ENCODE peak calls at places on chromosomes 16 and 17, in four cellular contexts. One of them, this sample, is unnamed.

GRCh38 chr17:5516060-5516792 is 29.9 kb downstream of the MIS12 start:
- DNase-seq in fibroblast of pulmonary artery: peak; percentile 92
- DNase-seq in mesothelial cell of epicardium: no peak
- DNase-seq in left lung: no peak
- DNase-seq in this sample: no peak

GRCh38 chr17:35981908-35982330 is 622 bp upstream of the CCL16 start:
- DNase-seq in fibroblast of pulmonary artery: no peak
- DNase-seq in mesothelial cell of epicardium: peak; percentile 38
- DNase-seq in left lung: no peak
- DNase-seq in this sample: no peak

GRCh38 chr17:2792541-2793169 is 3.6 kb upstream of the RAP1GAP2 start:
- DNase-seq in fibroblast of pulmonary artery: no peak
- DNase-seq in mesothelial cell of epicardium: no peak
- DNase-seq in left lung: peak; percentile 80
- DNase-seq in this sample: no peak

GRCh38 chr16:4338125-4338582 is 13.0 kb downstream of the PAM16 start:
- DNase-seq in fibroblast of pulmonary artery: no peak
- DNase-seq in mesothelial cell of epicardium: no peak
- DNase-seq in left lung: no peak
- DNase-seq in this sample: no peak

GRCh38 chr17:48472485-48473281 is 42.7 kb upstream of the SKAP1 start:
- DNase-seq in fibroblast of pulmonary artery: peak; percentile 44
- DNase-seq in mesothelial cell of epicardium: peak; percentile 51
- DNase-seq in left lung: no peak
- DNase-seq in this sample: no peak

GRCh38 chr17:77842906-77843249 is 115.6 kb upstream of the TNRC6C start:
- DNase-seq in fibroblast of pulmonary artery: no peak
- DNase-seq in mesothelial cell of epicardium: no peak
- DNase-seq in left lung: peak; percentile 24
- DNase-seq in this sample: no peak

GRCh38 chr17:11244781-11245180 is 3.8 kb downstream of the SHISA6 start:
- DNase-seq in fibroblast of pulmonary artery: no peak
- DNase-seq in mesothelial cell of epicardium: no peak
- DNase-seq in left lung: no peak
- DNase-seq in this sample: no peak

GRCh38 chr17:10870651-10871050 is 32.8 kb upstream of the PIRT start:
- DNase-seq in fibroblast of pulmonary artery: no peak
- DNase-seq in mesothelial cell of epicardium: no peak
- DNase-seq in left lung: no peak
- DNase-seq in this sample: no peak

GRCh38 chr17:35130392-35130791 is 9.0 kb downstream of the FNDC8 start:
- DNase-seq in fibroblast of pulmonary artery: no peak
- DNase-seq in mesothelial cell of epicardium: no peak
- DNase-seq in left lung: no peak
- DNase-seq in this sample: no peak

DNA sequence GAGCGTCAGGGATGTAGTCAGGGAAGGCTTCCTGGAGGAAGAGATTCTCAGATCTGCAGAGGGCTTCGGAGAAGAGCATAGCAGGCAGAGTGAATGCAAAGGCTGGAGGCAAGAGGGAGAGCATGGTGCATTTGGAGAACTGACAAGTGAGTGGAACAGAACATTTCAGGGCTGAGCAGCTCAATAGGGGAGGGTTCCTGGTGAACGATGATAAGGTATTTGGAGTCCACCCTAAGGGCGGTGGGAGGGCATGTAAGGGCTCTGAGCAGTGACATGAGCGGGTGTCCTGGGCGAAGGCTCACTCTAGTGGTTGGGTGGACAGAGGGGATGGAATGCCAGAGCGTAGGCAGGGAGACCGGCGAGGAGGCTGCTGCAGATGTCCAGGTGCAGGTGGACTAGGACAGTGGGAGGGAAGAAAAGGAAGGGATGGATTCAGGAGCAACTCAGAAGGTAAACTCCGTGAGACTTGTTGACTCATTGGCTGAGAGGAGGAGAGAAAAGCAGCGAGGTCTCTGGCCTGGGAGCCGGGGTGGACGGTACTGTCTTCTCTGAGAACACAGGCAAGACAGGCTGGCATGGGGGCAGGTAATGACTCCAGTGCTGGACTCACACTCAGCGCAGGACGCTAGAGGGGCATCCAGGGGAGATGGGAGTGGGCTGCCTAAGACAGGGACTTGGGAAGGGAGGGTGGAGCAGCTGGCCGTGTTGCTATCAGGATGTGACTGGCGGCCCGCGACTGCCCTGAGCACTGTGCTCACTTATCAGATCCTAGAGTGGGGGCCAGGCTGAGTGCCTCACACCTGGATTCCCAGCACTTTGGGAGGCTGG is 1.4 kb upstream of the PITPNA start:
- DNase-seq in fibroblast of pulmonary artery: no peak
- DNase-seq in mesothelial cell of epicardium: no peak
- DNase-seq in left lung: peak; percentile 77
- DNase-seq in this sample: no peak
- TF ChIP-seq CTCF in fibroblast of pulmonary artery: no peak
- TF ChIP-seq CTCF in mesothelial cell of epicardium: no peak
- TF ChIP-seq CTCF in left lung: no peak
- TF ChIP-seq CTCF in this sample: no peak

GRCh38 chr17:43324205-43324893 is 74.4 kb upstream of the ARL4D start:
- DNase-seq in fibroblast of pulmonary artery: no peak
- DNase-seq in mesothelial cell of epicardium: no peak
- DNase-seq in left lung: no peak
- DNase-seq in this sample: no peak
- TF ChIP-seq CTCF in fibroblast of pulmonary artery: no peak
- TF ChIP-seq CTCF in mesothelial cell of epicardium: no peak
- TF ChIP-seq CTCF in left lung: no peak
- TF ChIP-seq CTCF in this sample: no peak

GRCh38 chr17:40328386-40328766 is 19.4 kb downstream of the RARA start:
- DNase-seq in fibroblast of pulmonary artery: no peak
- DNase-seq in mesothelial cell of epicardium: no peak
- DNase-seq in left lung: no peak
- DNase-seq in this sample: no peak

GRCh38 chr17:40327735-40328385 is 18.9 kb downstream of the RARA start:
- DNase-seq in fibroblast of pulmonary artery: no peak
- DNase-seq in mesothelial cell of epicardium: no peak
- DNase-seq in left lung: peak; percentile 78
- DNase-seq in this sample: no peak

GRCh38 chr17:40330850-40331470 is 22.0 kb downstream of the RARA start:
- DNase-seq in fibroblast of pulmonary artery: no peak
- DNase-seq in mesothelial cell of epicardium: no peak
- DNase-seq in left lung: peak; percentile 73
- DNase-seq in this sample: no peak

GRCh38 chr17:40331743-40332641 is 23.0 kb downstream of the RARA start:
- DNase-seq in fibroblast of pulmonary artery: peak; percentile 88
- DNase-seq in mesothelial cell of epicardium: no peak
- DNase-seq in left lung: peak; percentile 92
- DNase-seq in this sample: no peak

DNA sequence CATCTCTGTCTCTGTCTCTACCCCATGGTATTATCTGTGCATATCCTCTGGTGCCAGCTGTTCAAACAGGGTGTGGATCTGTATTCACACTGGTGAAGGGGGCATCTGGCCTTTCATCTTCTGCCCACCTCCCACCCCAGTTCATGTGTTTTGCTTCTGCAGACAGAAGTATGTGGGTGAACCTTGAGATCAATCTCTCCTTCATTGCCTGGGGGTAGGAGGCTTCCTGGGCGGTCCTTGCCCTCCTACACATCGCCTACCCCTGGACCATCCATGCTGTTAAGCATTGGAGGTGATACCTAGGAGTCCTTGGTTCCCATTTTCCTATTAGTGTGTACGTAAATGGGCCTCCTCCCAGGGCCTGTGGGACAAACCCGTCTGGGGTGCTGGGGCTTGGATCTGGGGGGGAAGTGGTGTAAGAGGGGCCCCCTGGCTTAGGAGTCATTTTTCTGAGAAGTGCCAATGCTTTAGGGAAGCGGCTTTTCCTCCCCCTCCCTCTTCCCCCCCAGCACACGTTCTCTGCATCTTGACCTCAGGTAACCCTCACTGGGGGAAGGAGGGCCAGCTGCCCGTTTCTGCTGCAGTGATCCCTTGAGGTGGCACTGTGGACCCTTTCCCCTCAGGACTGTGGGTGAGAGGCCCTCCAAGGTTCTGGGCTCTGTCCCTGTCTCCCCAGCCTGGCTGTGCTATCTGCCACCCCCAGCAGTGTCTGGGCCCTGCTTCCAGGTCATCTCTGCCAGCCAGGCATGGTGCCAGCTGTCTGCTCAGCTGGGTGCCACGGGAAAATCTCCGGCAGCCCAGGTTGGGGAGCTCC is 21.2 kb downstream of the RARA start:
- DNase-seq in fibroblast of pulmonary artery: no peak
- DNase-seq in mesothelial cell of epicardium: no peak
- DNase-seq in left lung: peak; percentile 83
- DNase-seq in this sample: no peak
- TF ChIP-seq CTCF in fibroblast of pulmonary artery: no peak
- TF ChIP-seq CTCF in mesothelial cell of epicardium: no peak
- TF ChIP-seq CTCF in left lung: no peak
- TF ChIP-seq CTCF in this sample: no peak

DNA sequence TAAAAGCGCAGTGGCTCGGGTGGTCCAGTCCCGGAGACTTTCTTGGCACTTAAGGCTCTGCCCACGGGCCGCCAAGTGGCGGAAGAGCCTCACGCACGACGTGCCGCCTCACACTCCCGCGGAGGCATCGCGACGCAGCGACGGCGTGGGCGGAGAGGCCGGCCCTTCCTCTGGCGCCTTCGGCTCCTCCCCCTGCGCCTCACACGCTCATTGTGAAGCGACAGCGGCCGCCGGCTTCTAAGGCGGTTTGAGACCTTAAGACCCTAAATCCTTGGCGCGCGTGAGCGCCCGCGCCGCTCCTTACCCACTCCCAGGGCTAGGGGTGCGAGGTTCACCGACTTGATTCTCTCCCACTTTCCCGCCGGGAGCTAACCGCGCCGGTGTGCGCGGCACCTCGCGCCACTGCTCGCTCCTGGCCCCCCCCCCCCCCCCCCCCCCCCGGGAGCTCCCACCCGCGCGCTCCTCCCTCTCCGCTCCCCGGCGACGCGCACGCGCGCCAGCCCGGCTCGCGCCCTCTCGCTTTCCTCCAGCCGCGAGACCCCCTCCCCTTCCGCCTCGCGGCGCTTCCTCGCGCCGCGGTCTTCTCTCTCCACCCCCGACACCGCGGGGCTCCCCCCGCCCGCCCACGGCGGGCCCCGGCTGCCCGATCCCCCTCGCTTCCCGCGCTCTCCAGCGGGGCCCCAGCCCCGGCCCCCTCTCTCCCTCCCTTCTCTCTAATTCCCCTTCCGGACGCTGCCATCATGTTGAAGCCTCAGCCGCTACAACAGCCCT is at the start of gene ATXN2L:
- DNase-seq in fibroblast of pulmonary artery: peak; percentile 98
- DNase-seq in mesothelial cell of epicardium: peak; percentile 89
- DNase-seq in left lung: peak; percentile 98
- DNase-seq in this sample: peak; percentile 87
- TF ChIP-seq CTCF in fibroblast of pulmonary artery: no peak
- TF ChIP-seq CTCF in mesothelial cell of epicardium: no peak
- TF ChIP-seq CTCF in left lung: peak; percentile 35
- TF ChIP-seq CTCF in this sample: peak; percentile 14

DNA sequence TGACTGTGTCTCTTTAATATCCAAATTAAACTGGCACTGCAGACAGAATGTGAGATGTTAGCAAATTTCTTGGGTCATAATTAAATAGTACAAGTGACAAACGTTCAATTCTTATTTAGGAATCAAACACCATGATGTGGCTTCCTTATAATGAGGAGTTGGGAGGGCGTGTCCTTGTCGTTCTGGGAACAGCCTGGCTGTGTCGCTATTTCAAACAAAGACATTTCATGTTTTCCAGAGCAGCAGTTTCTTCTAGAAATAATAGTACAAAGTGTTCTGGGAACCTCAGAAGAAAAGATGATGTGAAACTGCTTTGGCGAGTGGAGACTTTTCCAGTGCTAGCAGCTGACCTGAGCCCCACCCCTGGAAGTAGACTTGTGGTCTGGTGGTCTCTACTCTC is 301.7 kb upstream of the N4BP1 start:
- DNase-seq in fibroblast of pulmonary artery: no peak
- DNase-seq in mesothelial cell of epicardium: no peak
- DNase-seq in left lung: no peak
- DNase-seq in this sample: no peak
- TF ChIP-seq CTCF in fibroblast of pulmonary artery: no peak
- TF ChIP-seq CTCF in mesothelial cell of epicardium: no peak
- TF ChIP-seq CTCF in left lung: no peak
- TF ChIP-seq CTCF in this sample: no peak

DNA sequence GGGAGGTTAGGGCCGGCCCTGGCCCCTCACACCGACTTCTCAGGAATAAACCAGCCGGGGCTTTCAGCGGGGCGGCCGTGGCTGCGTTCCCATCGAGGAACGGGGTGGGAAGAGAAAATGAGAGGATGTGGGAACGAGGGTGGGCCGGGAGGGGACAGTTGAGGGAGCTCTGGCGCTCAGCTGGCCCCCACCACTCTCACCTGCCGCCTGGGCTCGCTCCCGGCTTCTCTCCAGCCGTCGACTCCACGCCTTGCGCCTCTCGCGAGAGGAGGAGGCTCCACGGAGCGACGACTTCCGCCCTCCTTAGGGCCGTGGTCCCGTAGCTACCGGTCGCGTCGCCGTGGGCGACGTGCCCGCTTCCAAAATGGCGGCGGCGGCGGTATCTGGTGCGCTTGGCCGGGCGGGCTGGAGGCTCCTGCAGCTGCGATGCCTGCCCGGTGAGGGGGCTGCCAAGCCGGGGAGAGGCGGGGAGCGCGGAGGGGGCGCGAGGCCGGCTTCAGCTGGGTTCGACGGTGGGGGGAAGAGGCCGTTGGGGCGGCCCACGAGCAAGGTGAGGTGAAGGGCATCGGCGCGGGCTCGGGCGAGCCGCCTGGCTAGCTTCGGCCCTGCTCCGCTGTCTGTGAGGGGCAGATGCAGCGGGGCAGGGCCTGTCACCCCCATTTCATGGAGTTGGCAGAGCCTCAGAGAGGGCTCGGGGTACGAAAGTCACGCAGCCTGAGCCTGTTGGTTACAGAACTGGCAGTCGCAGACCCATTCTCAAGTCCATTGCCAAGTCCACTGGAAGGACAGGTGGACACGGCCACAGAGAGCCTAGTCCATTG is at the start of the genes CIAPIN1 and COQ9:
- DNase-seq in fibroblast of pulmonary artery: peak; percentile 93
- DNase-seq in mesothelial cell of epicardium: peak; percentile 90
- DNase-seq in left lung: peak; percentile 99
- DNase-seq in this sample: peak; percentile 75
- TF ChIP-seq CTCF in fibroblast of pulmonary artery: no peak
- TF ChIP-seq CTCF in mesothelial cell of epicardium: no peak
- TF ChIP-seq CTCF in left lung: no peak
- TF ChIP-seq CTCF in this sample: no peak